ENCODE peak calls at places on chromosomes 16 and 17, in nine cellular contexts. H is activated CD4-positive, alpha-beta T cell treated with anti-CD3 and anti-CD28 coated beads for 1 hour; Z is activated naive CD4-positive, alpha-beta T cell treated with Interleukin-2 at 50 U/mL for 16 hours; Q is pancreas; F is SHP77; L is right cardiac atrium; X is IMR-90; V is NCI-H2081; T is HAP-1. I is an unnamed sample.

GRCh38 chr17:10032142-10032541 is 127.1 kb upstream of the RCVRN start:
- DNase-seq in L (no peak), H (no peak), T (no peak), F (no peak), X (peak; percentile 21), V (no peak), Q (no peak), Z (no peak), I (no peak)

GRCh38 chr17:35766903-35767510 is 6.3 kb downstream of the C17orf50 start:
- DNase-seq in Z (peak; percentile 21), H (no peak), Q (no peak), L (no peak), X (peak; percentile 43), T (no peak), V (no peak), F (no peak), I (no peak)

GRCh38 chr17:80108321-80108971 is 7.1 kb downstream of the GAA start:
- DNase-seq in X (no peak), T (no peak), L (no peak), V (no peak), F (no peak), Z (no peak), H (no peak), Q (peak; percentile 29), I (no peak)

GRCh38 chr17:18921912-18922451 is 30.0 kb upstream of the SLC5A10 start:
- DNase-seq in F (no peak), L (no peak), Z (no peak), T (no peak), H (no peak), Q (no peak), V (no peak), X (peak; percentile 68), I (no peak)

GRCh38 chr16:6190756-6191155 is 1093.2 kb upstream of the EEF2KMT start:
- DNase-seq in T (no peak), H (no peak), V (no peak), L (no peak), Q (no peak), Z (no peak), X (no peak), F (no peak), I (no peak)

GRCh38 chr17:79937435-79937870 is 98.2 kb upstream of the CBX4 start:
- DNase-seq in Q (peak; percentile 31), F (no peak), Z (no peak), L (peak; percentile 53), T (no peak), H (no peak), V (no peak), X (no peak), I (no peak)

GRCh38 chr16:70592106-70592571 is 54.2 kb upstream of the IL34 start:
- DNase-seq in L (peak; percentile 73), Z (no peak), F (no peak), H (no peak), Q (no peak), V (no peak), X (no peak), T (no peak), I (no peak)

GRCh38 chr17:10624966-10625365 is 32.1 kb downstream of the MYH3 start:
- DNase-seq in X (no peak), L (no peak), T (no peak), H (no peak), Z (no peak), Q (no peak), F (no peak), V (no peak), I (no peak)

GRCh38 chr16:89077076-89077475 is 16.6 kb upstream of the ACSF3 start:
- DNase-seq in F (no peak), V (no peak), Z (no peak), H (no peak), T (no peak), Q (no peak), L (no peak), X (no peak), I (no peak)

GRCh38 chr16:46822270-46822669 is 8.7 kb downstream of the C16orf87 start:
- DNase-seq in Z (peak; percentile 38), V (no peak), Q (no peak), T (no peak), X (peak; percentile 91), H (no peak), F (no peak), L (no peak), I (no peak)

GRCh38 chr17:40311575-40311974 is 2.6 kb downstream of the RARA start:
- DNase-seq in Q (peak; percentile 62), T (no peak), F (no peak), L (peak; percentile 88), Z (no peak), H (no peak), V (peak; percentile 91), X (no peak), I (no peak)

GRCh38 chr16:3957344-3957980 is 76.9 kb upstream of the CREBBP start:
- DNase-seq in Q (no peak), F (no peak), X (no peak), Z (no peak), L (no peak), V (no peak), T (no peak), H (no peak), I (no peak)

GRCh38 chr17:75861927-75862317 is 6.8 kb upstream of the WBP2 start:
- DNase-seq in X (no peak), F (no peak), V (no peak), H (no peak), T (no peak), L (no peak), Z (no peak), Q (no peak), I (no peak)

GRCh38 chr16:76612497-76612896 is 335.3 kb downstream of the CNTNAP4 start:
- DNase-seq in F (no peak), Z (no peak), Q (no peak), H (no peak), T (no peak), L (no peak), X (no peak), V (no peak), I (no peak)

GRCh38 chr17:47239663-47240374 is 13.8 kb upstream of the ITGB3 start:
- DNase-seq in L (peak; percentile 80), Z (no peak), X (peak; percentile 98), T (no peak), V (peak; percentile 30), H (no peak), Q (no peak), F (peak; percentile 19), I (peak; percentile 93)

GRCh38 chr16:57938936-57939871 is 31.7 kb downstream of the CNGB1 start:
- DNase-seq in V (no peak), L (peak; percentile 91), H (no peak), T (no peak), F (no peak), Z (no peak), X (peak; percentile 20), Q (no peak), I (no peak)

GRCh38 chr17:1783834-1784611 is 22.2 kb downstream of the SERPINF1 start:
- DNase-seq in X (peak; percentile 86), T (no peak), Q (no peak), V (peak; percentile 38), Z (no peak), L (peak; percentile 88), H (no peak), F (peak; percentile 73), I (peak; percentile 69)

GRCh38 chr16:52696126-52696525 is 149.2 kb upstream of the TOX3 start:
- DNase-seq in L (no peak), Q (no peak), T (no peak), F (no peak), V (no peak), H (no peak), X (no peak), Z (no peak), I (no peak)

GRCh38 chr16:22787456-22788189 is 26.3 kb upstream of the HS3ST2 start:
- DNase-seq in F (no peak), Q (no peak), L (no peak), V (no peak), H (no peak), X (peak; percentile 2), Z (no peak), T (no peak), I (no peak)

GRCh38 chr17:73952498-73953205 is 250.8 kb upstream of the RPL38 start:
- DNase-seq in V (no peak), H (peak; percentile 15), F (no peak), Q (peak; percentile 41), T (no peak), X (no peak), L (peak; percentile 75), Z (peak; percentile 22), I (no peak)

GRCh38 chr16:4323071-4323844 is 7.4 kb downstream of the GLIS2 start:
- DNase-seq in L (peak; percentile 79), T (no peak), X (no peak), Q (peak; percentile 67), V (no peak), F (no peak), H (no peak), Z (no peak), I (no peak)

GRCh38 chr17:8960325-8961144 is 5.0 kb downstream of the PIK3R5 start:
- DNase-seq in H (no peak), Z (no peak), V (no peak), X (no peak), L (no peak), Q (no peak), F (no peak), T (no peak), I (no peak)

GRCh38 chr17:56718515-56718914 is 115.2 kb downstream of the C17orf67 start:
- DNase-seq in H (no peak), V (no peak), X (no peak), Q (no peak), Z (no peak), T (no peak), F (no peak), L (no peak), I (no peak)

GRCh38 chr16:83948914-83949723 is 3.9 kb upstream of the OSGIN1 start:
- DNase-seq in H (no peak), F (no peak), L (no peak), Z (no peak), X (no peak), Q (no peak), T (no peak), V (no peak), I (no peak)

I was measured in thoracic aorta.